ENCODE peak calls at places on chromosomes 3 and 15, in eight cellular contexts. B, R, I, V, K, S, H and J are unnamed samples.

GRCh38 chr3:49132437-49133225 is at the start of gene LAMB2:
- DNase-seq in V (no peak), B (no peak), I (peak; percentile 83), K (peak; percentile 66), S (peak; percentile 52), H (no peak), R (no peak), J (no peak)

GRCh38 chr3:178078933-178079332 is 457.3 kb upstream of the KCNMB2 start:
- DNase-seq in I (no peak), R (no peak), S (no peak), K (no peak), V (no peak), H (no peak), B (no peak), J (no peak)

GRCh38 chr3:61935819-61936218 is 374.4 kb downstream of the PTPRG start:
- DNase-seq in I (no peak), H (no peak), B (no peak), R (no peak), S (no peak), V (no peak), K (no peak), J (no peak)

GRCh38 chr3:151871639-151872468 is 1.6 kb upstream of the SUCNR1 start:
- DNase-seq in R (no peak), B (peak; percentile 45), K (no peak), S (peak; percentile 37), I (no peak), H (peak; percentile 97), V (no peak), J (peak; percentile 64)

GRCh38 chr15:57288926-57289650 is 87.2 kb upstream of the CGNL1 start:
- DNase-seq in H (peak; percentile 83), I (no peak), S (no peak), B (no peak), R (no peak), V (no peak), K (no peak), J (no peak)

GRCh38 chr3:129487183-129487867 is 41.1 kb upstream of the RHO start:
- DNase-seq in B (no peak), R (no peak), K (no peak), I (no peak), S (no peak), H (no peak), V (no peak), J (no peak)

GRCh38 chr15:40155270-40155910 is 5.5 kb upstream of the BUB1B start:
- DNase-seq in R (no peak), H (no peak), S (peak; percentile 93), B (peak; percentile 30), K (peak; percentile 55), I (no peak), V (peak; percentile 72), J (no peak)

GRCh38 chr3:1091276-1091675 is 1.5 kb upstream of the CNTN6 start:
- DNase-seq in B (no peak), V (no peak), I (no peak), S (no peak), K (no peak), R (no peak), H (no peak), J (no peak)

GRCh38 chr3:136193273-136194043 is 2.7 kb downstream of the MSL2 start:
- DNase-seq in K (no peak), S (peak; percentile 57), H (peak; percentile 67), I (no peak), R (no peak), V (no peak), B (no peak), J (no peak)

GRCh38 chr15:39649765-39650164 is 68.9 kb downstream of the THBS1 start:
- DNase-seq in I (no peak), H (no peak), B (no peak), S (no peak), K (no peak), V (no peak), R (no peak), J (no peak)

GRCh38 chr3:52055537-52056351 is 627 bp downstream of the DUSP7 start:
- DNase-seq in V (no peak), H (peak; percentile 77), I (no peak), S (peak; percentile 51), R (no peak), B (peak; percentile 72), K (peak; percentile 74), J (peak; percentile 39)

GRCh38 chr3:127177226-127177625 is 15.7 kb upstream of the PRR23E start:
- DNase-seq in K (no peak), H (peak; percentile 4), V (no peak), B (peak; percentile 24), S (peak; percentile 42), I (no peak), R (no peak), J (no peak)

GRCh38 chr3:53744351-53744750 is 101.9 kb downstream of the CHDH start:
- DNase-seq in V (no peak), I (no peak), K (no peak), R (no peak), H (no peak), S (peak; percentile 36), B (no peak), J (no peak)

GRCh38 chr3:51709004-51709420 is 2.1 kb downstream of the GRM2 start:
- DNase-seq in B (no peak), H (no peak), S (no peak), K (no peak), I (no peak), V (no peak), R (no peak), J (no peak)

GRCh38 chr15:100807028-100807427 is 72.6 kb upstream of the ALDH1A3 start:
- DNase-seq in R (no peak), K (no peak), V (no peak), S (no peak), B (no peak), H (no peak), I (no peak), J (no peak)

GRCh38 chr15:27668471-27669220 is 430.5 kb downstream of the OCA2 start:
- DNase-seq in S (no peak), V (no peak), I (no peak), H (no peak), B (no peak), K (no peak), R (no peak), J (no peak)

GRCh38 chr3:177357352-177358084 is 160.2 kb upstream of the TBL1XR1 start:
- DNase-seq in H (peak; percentile 86), V (peak; percentile 94), R (no peak), B (no peak), K (no peak), I (peak; percentile 55), S (peak; percentile 94), J (peak; percentile 50)

GRCh38 chr3:176950743-176951142 is 246.5 kb downstream of the TBL1XR1 start:
- DNase-seq in R (no peak), S (no peak), H (no peak), B (no peak), I (no peak), V (peak; percentile 80), K (no peak), J (no peak)

GRCh38 chr15:37099321-37100108 is 834 bp downstream of the MEIS2 start:
- DNase-seq in K (no peak), H (peak; percentile 40), R (no peak), V (no peak), B (no peak), I (no peak), S (peak; percentile 69), J (no peak)

GRCh38 chr3:175416600-175416999 is 557.5 kb downstream of the NAALADL2 start:
- DNase-seq in B (no peak), I (no peak), V (no peak), H (no peak), S (no peak), K (no peak), R (no peak), J (no peak)

GRCh38 chr15:93089855-93090305 is 869 bp upstream of the RGMA start:
- DNase-seq in K (no peak), B (no peak), I (no peak), H (no peak), S (no peak), V (no peak), R (no peak), J (no peak)

GRCh38 chr3:107512108-107512507 is 10.7 kb upstream of the BBX start:
- DNase-seq in V (no peak), K (no peak), H (no peak), I (no peak), S (peak; percentile 17), B (no peak), R (no peak), J (no peak)

GRCh38 chr3:50205719-50206276 is 727 bp downstream of the SLC38A3 start:
- DNase-seq in H (peak; percentile 61), R (no peak), V (no peak), K (peak; percentile 66), I (no peak), B (no peak), S (no peak), J (peak; percentile 66)

GRCh38 chr15:68798695-68799094 is 22.0 kb downstream of the ANP32A start:
- DNase-seq in I (no peak), R (no peak), H (no peak), B (no peak), S (no peak), K (no peak), V (no peak), J (no peak)

GRCh38 chr3:12818773-12819172 is 22.3 kb downstream of the CAND2 start:
- DNase-seq in K (no peak), I (no peak), S (no peak), R (no peak), H (no peak), V (no peak), B (no peak), J (peak; percentile 67)

GRCh38 chr3:61919371-61919770 is 358.0 kb downstream of the PTPRG start:
- DNase-seq in R (no peak), V (no peak), K (no peak), B (no peak), H (no peak), I (no peak), S (no peak), J (no peak)

GRCh38 chr3:126372413-126373145 is 15.4 kb upstream of the KLF15 start:
- DNase-seq in K (no peak), H (no peak), V (no peak), I (no peak), B (no peak), S (no peak), R (no peak), J (no peak)

GRCh38 chr15:74370471-74370870 is 3.0 kb upstream of the CYP11A1 start:
- DNase-seq in K (no peak), S (no peak), V (no peak), R (no peak), B (no peak), H (no peak), I (no peak), J (no peak)

GRCh38 chr15:66609876-66610275 is 44.1 kb upstream of the LCTL start:
- DNase-seq in R (no peak), I (no peak), B (no peak), K (peak; percentile 23), H (no peak), S (no peak), V (no peak), J (no peak)

GRCh38 chr3:1945698-1946097 is 153.0 kb upstream of the CNTN4 start:
- DNase-seq in I (no peak), H (no peak), S (no peak), V (no peak), K (no peak), B (no peak), R (no peak), J (no peak)